ENCODE peak calls at places on chromosome 12, in four cellular contexts. O, J, H and Y are unnamed samples.

GRCh38 chr12:128992116-128992515 is 138.8 kb downstream of the GLT1D1 start:
- DNase-seq in J (no peak), H (no peak), O (no peak), Y (no peak)

GRCh38 chr12:10982244-10982643 is 4.5 kb downstream of the TAS2R50 start:
- DNase-seq in H (peak; percentile 49), O (no peak), J (no peak), Y (peak; percentile 85)

GRCh38 chr12:123897221-123897620 is 75.4 kb downstream of the CCDC92 start:
- DNase-seq in O (no peak), H (no peak), J (no peak), Y (no peak)

GRCh38 chr12:90366286-90366685 is 588.7 kb downstream of the CCER1 start:
- DNase-seq in O (no peak), H (no peak), J (no peak), Y (no peak)

GRCh38 chr12:39103552-39104165 is 198.3 kb upstream of the CPNE8 start:
- DNase-seq in J (no peak), O (peak; percentile 87), H (no peak), Y (peak; percentile 32)

GRCh38 chr12:3885179-3886094 is 12.2 kb upstream of the PARP11 start:
- DNase-seq in O (peak; percentile 75), H (peak; percentile 55), J (no peak), Y (peak; percentile 70)

GRCh38 chr12:126156806-126157574 is 1091.8 kb downstream of the AACS start:
- DNase-seq in H (no peak), O (peak; percentile 16), J (no peak), Y (no peak)

GRCh38 chr12:104522985-104523719 is 66.4 kb downstream of the CHST11 start:
- DNase-seq in H (no peak), J (no peak), O (no peak), Y (no peak)

GRCh38 chr12:109291531-109292341 is 17.3 kb downstream of the FOXN4 start:
- DNase-seq in O (peak; percentile 92), J (peak; percentile 87), H (peak; percentile 49), Y (no peak)

GRCh38 chr12:124861492-124861891 is 2.2 kb downstream of the SCARB1 start:
- DNase-seq in H (no peak), O (peak; percentile 40), J (peak; percentile 80), Y (no peak)

GRCh38 chr12:68559984-68560822 is 50.5 kb upstream of the RAP1B start:
- DNase-seq in O (peak; percentile 13), H (peak; percentile 48), J (peak; percentile 58), Y (no peak)

GRCh38 chr12:121467638-121468403 is 67.9 kb downstream of the RNF34 start:
- DNase-seq in H (no peak), J (no peak), O (peak; percentile 85), Y (no peak)

GRCh38 chr12:51318846-51319570 is 5.0 kb downstream of the BIN2 start:
- DNase-seq in H (peak; percentile 69), O (no peak), J (no peak), Y (peak; percentile 74)

GRCh38 chr12:48191096-48191495 is 7.7 kb downstream of the CCDC184 start:
- DNase-seq in O (no peak), J (no peak), H (no peak), Y (no peak)

GRCh38 chr12:51926718-51927117 is 19.4 kb downstream of the ACVRL1 start:
- DNase-seq in O (peak; percentile 74), H (peak; percentile 81), J (peak; percentile 29), Y (peak; percentile 30)

GRCh38 chr12:120489018-120489417 is 6.9 kb upstream of the DYNLL1 start:
- DNase-seq in J (no peak), O (no peak), H (peak; percentile 48), Y (no peak)

GRCh38 chr12:97535582-97535981 is 73.0 kb downstream of the RMST start:
- DNase-seq in J (no peak), O (no peak), H (no peak), Y (no peak)

GRCh38 chr12:72297666-72298065 is 25.5 kb downstream of the TRHDE start:
- DNase-seq in H (no peak), J (no peak), O (no peak), Y (no peak)

GRCh38 chr12:120581998-120582397 is 796 bp upstream of the POP5 start:
- DNase-seq in H (no peak), O (no peak), J (no peak), Y (no peak)

GRCh38 chr12:124184456-124184855 is 110.4 kb upstream of the RFLNA start:
- DNase-seq in O (no peak), J (no peak), H (no peak), Y (no peak)

GRCh38 chr12:54404061-54405004 is 14.7 kb downstream of the ITGA5 start:
- DNase-seq in J (peak; percentile 12), H (peak; percentile 84), O (peak; percentile 97), Y (peak; percentile 67)

GRCh38 chr12:88393017-88393767 is 187.1 kb downstream of the KITLG start:
- DNase-seq in O (peak; percentile 79), H (no peak), J (no peak), Y (no peak)

GRCh38 chr12:108241961-108242360 is 97.2 kb downstream of the CMKLR1 start:
- DNase-seq in O (no peak), H (no peak), J (no peak), Y (no peak)

GRCh38 chr12:63420206-63420644 is 248.1 kb downstream of the DPY19L2 start:
- DNase-seq in O (peak; percentile 97), H (peak; percentile 58), J (peak; percentile 35), Y (peak; percentile 4)

GRCh38 chr12:84974177-84974815 is 61.7 kb upstream of the SLC6A15 start:
- DNase-seq in O (no peak), J (no peak), H (no peak), Y (no peak)

GRCh38 chr12:92502417-92503028 is 200.3 kb upstream of the PLEKHG7 start:
- DNase-seq in H (peak; percentile 56), J (no peak), O (no peak), Y (no peak)

GRCh38 chr12:55932546-55932919 is 1.6 kb downstream of the DGKA start:
- DNase-seq in O (no peak), H (peak; percentile 76), J (no peak), Y (peak; percentile 70)

GRCh38 chr12:56158926-56159461 is 835 bp downstream of the MYL6 start:
- DNase-seq in O (peak; percentile 83), J (peak; percentile 93), H (peak; percentile 89), Y (peak; percentile 28)

GRCh38 chr12:57630891-57631433 is 2.0 kb downstream of the B4GALNT1 start:
- DNase-seq in O (no peak), J (no peak), H (no peak), Y (no peak)

GRCh38 chr12:57632898-57633825 is at the start of gene B4GALNT1:
- DNase-seq in J (peak; percentile 70), H (peak; percentile 75), O (peak; percentile 88), Y (peak; percentile 62)

GRCh38 chr12:57629897-57630471 is 3.0 kb downstream of the B4GALNT1 start:
- DNase-seq in H (no peak), J (no peak), O (no peak), Y (no peak)

GRCh38 chr12:57631566-57632368 is 1.2 kb downstream of the B4GALNT1 start:
- DNase-seq in H (no peak), O (peak; percentile 47), J (no peak), Y (no peak)

GRCh38 chr12:57632369-57632897 is 568 bp downstream of the B4GALNT1 start:
- DNase-seq in J (no peak), H (no peak), O (peak; percentile 60), Y (no peak)
- H3K27ac ChIP-seq in J (peak overlapping the region; percentile 17), H (no peak overlapping the region), O (no peak overlapping the region), Y (no peak overlapping the region)

DNA sequence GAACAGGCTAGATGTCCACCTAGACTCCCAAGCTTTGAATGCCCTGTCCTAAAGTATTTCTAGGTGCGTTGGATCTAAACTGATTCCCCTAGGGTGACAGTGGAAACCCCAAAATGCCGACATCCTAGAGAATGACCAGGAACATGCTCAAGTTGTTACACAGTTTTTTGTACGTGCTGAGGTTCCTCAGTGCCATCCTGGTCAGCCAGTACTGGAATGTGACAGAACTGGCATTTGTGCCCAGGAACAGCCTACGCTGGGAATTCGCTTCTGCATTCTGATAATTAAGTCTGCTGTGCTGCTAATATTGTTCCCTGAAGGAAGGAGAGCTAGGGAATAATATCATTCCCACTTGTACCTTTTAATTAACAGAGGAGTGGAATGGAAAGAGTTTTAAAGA is 40.3 kb downstream of the BORCS5 start:
- DNase-seq in H (no peak), J (no peak), O (no peak), Y (no peak)
- H3K27ac ChIP-seq in H (peak overlapping the region; percentile 29), J (no peak overlapping the region), O (no peak overlapping the region), Y (no peak overlapping the region)

DNA sequence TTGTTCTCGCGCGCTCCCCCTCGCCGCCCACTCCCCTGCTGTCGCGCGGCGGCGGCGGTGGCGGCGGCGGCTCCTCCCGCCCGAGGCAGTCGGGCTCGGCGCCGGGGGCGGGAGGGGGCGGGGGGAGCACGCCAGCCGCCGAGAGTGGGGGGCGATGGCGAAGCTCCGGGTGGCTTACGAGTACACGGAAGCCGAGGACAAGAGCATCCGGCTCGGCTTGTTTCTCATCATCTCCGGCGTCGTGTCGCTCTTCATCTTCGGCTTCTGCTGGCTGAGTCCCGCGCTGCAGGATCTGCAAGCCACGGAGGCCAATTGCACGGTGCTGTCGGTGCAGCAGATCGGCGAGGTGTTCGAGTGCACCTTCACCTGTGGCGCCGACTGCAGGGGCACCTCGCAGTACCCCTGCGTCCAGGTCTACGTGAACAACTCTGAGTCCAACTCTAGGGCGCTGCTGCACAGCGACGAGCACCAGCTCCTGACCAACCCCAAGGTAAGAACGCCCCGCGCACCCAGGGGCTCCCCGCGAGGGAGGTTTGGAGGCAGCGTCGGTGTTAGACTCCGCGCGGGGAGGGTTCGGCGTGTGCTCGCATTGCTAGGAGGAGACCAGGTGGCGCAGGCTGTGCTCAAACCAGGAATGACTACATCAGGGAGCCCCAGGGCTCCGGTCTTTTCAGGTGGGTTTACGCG is 634 bp downstream of the KCNMB4 start:
- DNase-seq in O (peak; percentile 68), J (peak; percentile 43), H (peak; percentile 72), Y (peak; percentile 63)
- H3K27ac ChIP-seq in O (no peak overlapping the region), J (no peak overlapping the region), H (no peak overlapping the region), Y (peak overlapping the region; percentile 3)

GRCh38 chr12:5586201-5586600 is 154.3 kb downstream of the NTF3 start:
- DNase-seq in J (no peak), H (no peak), O (no peak), Y (no peak)
- H3K27ac ChIP-seq in J (peak overlapping the region; percentile 52), H (no peak overlapping the region), O (no peak overlapping the region), Y (no peak overlapping the region)

DNA sequence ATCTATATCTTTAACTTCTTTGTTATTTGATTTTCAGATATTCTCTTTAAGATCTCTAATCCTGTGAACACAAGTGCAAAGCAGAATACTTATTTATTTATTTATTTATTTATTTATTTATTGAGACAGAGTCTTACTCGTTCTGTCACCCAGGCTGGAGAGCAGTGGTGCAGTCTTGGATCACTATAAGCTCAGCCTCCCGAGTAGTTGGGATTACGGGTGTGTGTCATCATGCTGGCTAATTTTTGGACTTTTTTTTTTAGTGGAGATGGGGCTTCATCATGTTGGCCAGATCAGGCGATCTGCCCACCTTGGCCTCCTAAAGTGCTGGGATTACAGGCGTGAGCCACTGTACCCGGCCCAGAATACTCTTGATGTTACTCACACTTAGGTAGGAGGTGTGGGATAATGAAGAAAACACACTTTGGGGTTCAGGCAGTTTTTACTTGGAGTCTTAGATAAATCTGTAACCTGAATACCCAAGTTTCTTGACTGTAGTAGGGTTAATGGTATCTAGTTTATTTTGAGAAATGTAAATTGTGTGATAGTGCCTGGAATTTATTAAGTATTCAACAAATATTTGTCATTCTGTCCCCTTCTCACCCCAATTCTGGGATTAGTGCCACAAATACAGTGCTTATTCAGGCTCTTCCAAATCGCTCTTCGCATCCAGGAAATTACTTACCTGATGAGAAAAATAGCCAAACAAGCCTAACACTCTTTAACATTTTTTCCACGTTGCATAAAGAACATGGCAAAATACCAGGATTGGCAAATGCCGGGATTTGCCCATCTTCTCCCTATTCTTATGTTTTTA is 33.0 kb downstream of the METAP2 start:
- DNase-seq in O (no peak), H (no peak), J (no peak), Y (no peak)
- H3K27ac ChIP-seq in O (peak overlapping the region; percentile 2), H (no peak overlapping the region), J (no peak overlapping the region), Y (no peak overlapping the region)